ENCODE peak calls at places on chromosomes 7 and 10, in six cellular contexts. H is HCT116, B is K562, K is HepG2, D is H1, T is GM12878. P is an unnamed sample.
A peak's percentile ranks its signal among the peaks of the same experiment; 100 is the strongest.

GRCh38 chr10:128875955-128876354 is 591.1 kb upstream of the MGMT start:
- DNase-seq in H (no peak), B (no peak), K (no peak), D (no peak), T (no peak), P (no peak)

GRCh38 chr10:13961096-13961495 is 369.6 kb downstream of the FRMD4A start:
- DNase-seq in H (no peak), B (no peak), K (no peak), D (no peak), T (no peak), P (no peak)

GRCh38 chr7:4159761-4160554 is 522.1 kb upstream of the FOXK1 start:
- DNase-seq in H (no peak), B (no peak), K (no peak), D (no peak), T (no peak), P (no peak)

GRCh38 chr10:114714281-114714741 is 56.2 kb upstream of the ABLIM1 start:
- DNase-seq in H (no peak), B (no peak), K (peak; percentile 81), D (no peak), T (no peak), P (no peak)

GRCh38 chr10:133278577-133279265 is 2.1 kb upstream of the ADAM8 start:
- DNase-seq in H (no peak), B (peak; percentile 86), K (peak; percentile 72), D (no peak), T (no peak), P (no peak)

GRCh38 chr7:77797734-77798393 is 370 bp downstream of the TMEM60 start:
- DNase-seq in H (no peak), B (peak; percentile 56), K (no peak), D (no peak), T (no peak), P (peak; percentile 64)

GRCh38 chr10:86348321-86349210 is 18.0 kb downstream of the GRID1 start:
- DNase-seq in H (no peak), B (peak; percentile 33), K (peak; percentile 19), D (no peak), T (no peak), P (no peak)

GRCh38 chr10:69633673-69634635 is 3.9 kb downstream of the FAM241B start:
- DNase-seq in H (no peak), B (no peak), K (no peak), D (no peak), T (no peak), P (no peak)

GRCh38 chr10:60351191-60351853 is 38.4 kb downstream of the ANK3 start:
- DNase-seq in H (no peak), B (no peak), K (no peak), D (no peak), T (peak; percentile 40), P (no peak)

GRCh38 chr7:16739863-16740622 is 13.5 kb upstream of the TSPAN13 start:
- DNase-seq in H (peak; percentile 24), B (peak; percentile 94), K (no peak), D (no peak), T (no peak), P (no peak)
- TF ChIP-seq ATF3 in H (no peak), B (peak; percentile 91), K (no peak), D (no peak), T (no peak), P (no peak)

GRCh38 chr7:31492086-31492485 is 21.8 kb upstream of the ITPRID1 start:
- DNase-seq in H (no peak), B (no peak), K (no peak), D (no peak), T (no peak), P (no peak)

GRCh38 chr7:31493714-31494181 is 20.1 kb upstream of the ITPRID1 start:
- DNase-seq in H (no peak), B (no peak), K (peak; percentile 2), D (peak; percentile 31), T (no peak), P (no peak)

GRCh38 chr7:31487476-31487875 is 26.4 kb upstream of the ITPRID1 start:
- DNase-seq in H (no peak), B (no peak), K (no peak), D (no peak), T (no peak), P (no peak)

GRCh38 chr7:31487071-31487470 is 26.8 kb upstream of the ITPRID1 start:
- DNase-seq in H (no peak), B (no peak), K (no peak), D (no peak), T (no peak), P (no peak)

GRCh38 chr7:31488562-31489203 is 25.2 kb upstream of the ITPRID1 start:
- DNase-seq in H (peak; percentile 41), B (peak; percentile 77), K (peak; percentile 31), D (peak; percentile 69), T (peak; percentile 34), P (peak; percentile 85)
- TF ChIP-seq ATF3 in H (no peak), B (no peak), K (no peak), D (no peak), T (no peak), P (no peak)

GRCh38 chr7:22238354-22239311 is 118.3 kb downstream of the RAPGEF5 start:
- DNase-seq in H (no peak), B (no peak), K (no peak), D (no peak), T (no peak), P (no peak)
- TF ChIP-seq ATF3 in H (no peak), B (no peak), K (no peak), D (no peak), T (no peak), P (no peak)

GRCh38 chr10:99661370-99661749 is 2.1 kb downstream of the ENTPD7 start:
- DNase-seq in H (no peak), B (no peak), K (no peak), D (no peak), T (no peak), P (no peak)

GRCh38 chr10:99660662-99661369 is 1.5 kb downstream of the ENTPD7 start:
- DNase-seq in H (no peak), B (no peak), K (no peak), D (no peak), T (no peak), P (no peak)

GRCh38 chr10:99658622-99659030 is 683 bp upstream of the ENTPD7 start:
- DNase-seq in H (peak; percentile 12), B (peak; percentile 79), K (peak; percentile 39), D (no peak), T (no peak), P (peak; percentile 15)

GRCh38 chr10:99659031-99659867 is at the start of gene ENTPD7:
- DNase-seq in H (peak; percentile 95), B (peak; percentile 94), K (peak; percentile 93), D (peak; percentile 94), T (peak; percentile 85), P (peak; percentile 97)

DNA sequence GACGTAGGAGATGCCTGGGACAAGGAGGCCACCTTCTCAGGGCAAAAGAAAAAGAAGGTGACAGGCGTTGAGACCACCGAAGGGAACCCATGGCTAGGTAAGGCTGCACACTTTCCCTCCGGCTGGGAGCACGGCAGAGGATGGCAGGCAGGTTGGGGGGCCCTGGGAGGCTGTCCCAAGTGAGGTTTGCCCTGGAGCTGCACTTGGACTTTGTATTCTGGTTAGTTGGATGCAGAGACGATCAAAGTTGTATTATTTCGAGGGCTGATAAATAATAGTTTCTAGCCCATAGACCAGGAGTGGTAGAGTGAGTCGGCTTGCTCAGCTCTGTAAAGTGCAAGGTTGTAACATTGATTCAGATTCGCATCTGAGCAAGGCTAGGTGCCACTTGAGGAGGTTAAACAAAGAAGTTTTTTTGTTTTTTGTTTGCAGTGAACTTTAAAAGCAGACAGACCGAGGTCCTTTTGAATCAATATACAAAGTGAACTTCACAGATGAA is 608 bp downstream of the ENTPD7 start:
- DNase-seq in H (no peak), B (no peak), K (no peak), D (no peak), T (no peak), P (no peak)
- TF ChIP-seq ATF3 in H (no peak), B (no peak), K (no peak), D (no peak), T (no peak), P (no peak)

GRCh38 chr7:80478683-80479082 is 33.2 kb downstream of the GNAT3 start:
- DNase-seq in H (no peak), B (no peak), K (no peak), D (no peak), T (no peak), P (no peak)
- TF ChIP-seq ATF3 in H (no peak), B (no peak), K (no peak), D (no peak), T (no peak), P (no peak)